ENCODE peak calls at places on chromosomes 1 and 21, in four cellular contexts. C is fibroblast of lung, Y is prostate gland, U is gastrocnemius medialis. Z is an unnamed sample.

GRCh38 chr1:186093437-186093836 is 281.6 kb downstream of the TPR start:
- DNase-seq in U (peak), C (no peak), Y (no peak), Z (peak)

GRCh38 chr21:35396655-35397054 is 347.6 kb upstream of the RUNX1 start:
- DNase-seq in Y (no peak), U (no peak), C (no peak), Z (no peak)

GRCh38 chr1:218298398-218298797 is 13.3 kb downstream of the RRP15 start:
- DNase-seq in U (no peak), C (no peak), Y (no peak), Z (no peak)

GRCh38 chr21:15703932-15704331 is 25.9 kb upstream of the USP25 start:
- DNase-seq in C (peak), U (no peak), Y (no peak), Z (no peak)

GRCh38 chr1:207825719-207826556 is 74.1 kb downstream of the CD46 start:
- DNase-seq in Y (no peak), U (peak), C (peak), Z (peak)

GRCh38 chr21:14120091-14120734 is 90.5 kb downstream of the LIPI start:
- DNase-seq in U (no peak), Y (no peak), C (no peak), Z (peak)

GRCh38 chr1:55767171-55767570 is 552.0 kb upstream of the USP24 start:
- DNase-seq in Y (no peak), U (no peak), C (no peak), Z (no peak)

GRCh38 chr1:47347735-47348134 is 14.1 kb downstream of the CMPK1 start:
- DNase-seq in C (no peak), Y (no peak), U (no peak), Z (no peak)

GRCh38 chr1:109625601-109626560 is 6.2 kb downstream of the AMPD2 start:
- DNase-seq in C (no peak), Y (no peak), U (no peak), Z (no peak)

GRCh38 chr1:2404142-2404889 is 8.0 kb downstream of the PEX10 start:
- DNase-seq in U (no peak), C (peak), Y (no peak), Z (no peak)

GRCh38 chr21:45074048-45074817 is at the start of gene ADARB1:
- DNase-seq in Y (peak), C (peak), U (peak), Z (no peak)

GRCh38 chr1:32774950-32775634 is 42.1 kb downstream of the YARS1 start:
- DNase-seq in U (no peak), C (peak), Y (no peak), Z (no peak)

GRCh38 chr1:91850708-91851107 is 35.2 kb downstream of the TGFBR3 start:
- DNase-seq in U (no peak), C (no peak), Y (no peak), Z (no peak)

GRCh38 chr1:206450271-206450670 is 20.0 kb upstream of the IKBKE start:
- DNase-seq in U (no peak), Y (no peak), C (no peak), Z (no peak)

GRCh38 chr1:227622739-227623475 is 59.6 kb downstream of the ZNF678 start:
- DNase-seq in Y (no peak), U (no peak), C (no peak), Z (no peak)

GRCh38 chr1:58763214-58763613 is 20.6 kb downstream of the JUN start:
- DNase-seq in Y (no peak), U (no peak), C (peak), Z (no peak)

GRCh38 chr1:18635833-18636671 is 5.4 kb downstream of the PAX7 start:
- DNase-seq in C (no peak), Y (no peak), U (no peak), Z (no peak)

GRCh38 chr1:86753700-86754099 is 49.3 kb downstream of the SH3GLB1 start:
- DNase-seq in Y (no peak), C (no peak), U (no peak), Z (no peak)
- TF ChIP-seq CTCF in Y (no peak), C (no peak), U (no peak), Z (peak)

GRCh38 chr1:84776639-84777038 is 86.4 kb upstream of the SSX2IP start:
- DNase-seq in Y (no peak), U (no peak), C (no peak), Z (no peak)

GRCh38 chr1:84780000-84780716 is 89.9 kb upstream of the SSX2IP start:
- DNase-seq in U (no peak), C (peak), Y (peak), Z (no peak)

GRCh38 chr1:84782881-84783280 is 92.6 kb upstream of the SSX2IP start:
- DNase-seq in C (no peak), Y (no peak), U (no peak), Z (no peak)

GRCh38 chr1:84785231-84785630 is 95.0 kb upstream of the SSX2IP start:
- DNase-seq in C (peak), Y (no peak), U (no peak), Z (no peak)

GRCh38 chr1:84782311-84782771 is 92.1 kb upstream of the SSX2IP start:
- DNase-seq in Y (no peak), C (peak), U (peak), Z (no peak)
- H3K4me3 ChIP-seq in Y (no peak), C (no peak), U (no peak), Z (no peak)

DNA sequence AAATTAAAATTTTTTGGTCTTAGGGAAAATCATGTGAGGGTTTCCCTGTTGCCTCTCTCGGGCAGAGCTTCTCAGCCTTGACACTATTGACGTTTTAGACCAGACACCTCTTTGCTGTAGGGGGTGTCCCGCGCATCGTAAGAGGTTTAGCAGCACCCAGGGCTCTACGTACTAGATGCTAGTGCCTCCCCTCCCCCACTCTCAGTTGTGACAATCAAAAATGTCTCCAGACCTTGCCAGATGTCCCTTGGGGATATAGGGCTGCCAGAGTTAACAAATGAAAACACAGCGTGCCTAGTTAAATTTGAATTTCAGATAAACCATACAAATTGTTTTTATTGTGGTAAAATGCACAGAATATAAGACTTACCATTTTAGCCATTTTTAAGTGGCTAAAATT is 293.3 kb downstream of the DISC1 start:
- DNase-seq in C (no peak), U (no peak), Y (no peak), Z (peak)
- TF ChIP-seq CTCF in C (no peak), U (no peak), Y (no peak), Z (no peak)

DNA sequence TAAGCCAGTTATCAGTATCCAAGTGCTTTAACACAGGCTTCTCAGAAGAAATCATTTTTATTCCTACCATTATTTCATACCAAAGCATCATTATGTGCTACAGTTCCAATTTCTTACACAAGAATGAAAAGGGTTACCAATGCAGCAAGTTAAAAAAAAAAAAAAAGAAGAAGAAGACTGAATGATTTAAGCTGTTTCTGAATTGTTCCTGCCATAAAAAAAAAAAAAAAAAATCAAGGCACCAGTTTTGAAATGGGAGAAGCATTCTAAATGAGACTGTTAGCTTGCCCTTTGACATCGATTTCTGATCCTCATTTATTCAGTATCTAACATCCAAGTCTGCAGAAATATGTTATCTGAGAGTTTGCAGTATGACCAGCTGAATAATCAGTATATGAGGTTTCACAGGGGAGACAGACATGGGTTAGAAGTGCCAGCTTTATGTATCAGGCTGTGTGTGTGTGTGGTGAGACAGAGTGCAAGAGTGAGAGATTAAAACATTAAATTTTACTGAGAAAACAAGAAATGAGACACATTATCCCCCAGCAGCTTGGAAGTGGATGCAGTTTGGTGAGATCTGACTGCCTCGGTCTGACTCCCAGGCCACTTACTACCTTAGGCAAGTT is 105.8 kb downstream of the COLGALT2 start:
- DNase-seq in C (peak), Y (no peak), U (no peak), Z (no peak)
- H3K4me3 ChIP-seq in C (no peak), Y (no peak), U (no peak), Z (no peak)

DNA sequence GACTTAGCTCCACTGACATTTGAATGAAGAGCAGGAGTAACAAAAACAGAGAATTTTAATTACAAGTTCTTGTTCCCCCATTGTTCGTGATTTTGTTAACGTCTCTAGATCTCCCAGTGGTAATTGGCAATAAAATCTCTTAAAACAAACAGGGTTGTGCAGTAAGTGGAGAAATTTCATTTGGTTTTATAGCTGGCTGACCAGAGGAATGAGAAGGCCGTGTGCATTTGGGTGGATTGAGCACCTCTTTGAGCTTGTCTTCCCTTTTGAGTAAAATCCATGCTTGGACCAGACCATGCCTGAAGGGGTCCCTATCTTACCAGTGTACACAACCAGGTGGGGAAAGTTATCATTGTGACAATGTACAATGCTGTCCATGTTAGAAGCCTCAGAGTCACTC is 137.8 kb downstream of the HIVEP3 start:
- DNase-seq in C (no peak), U (no peak), Y (no peak), Z (no peak)
- TF ChIP-seq CTCF in C (no peak), U (no peak), Y (no peak), Z (no peak)